ENCODE peak calls at places on chromosome 4, in seven cellular contexts. S, C, Q, O, H, Z and D are unnamed samples. For H3K36me3, the result is how much of the 10 kb centered on the place peaks cover.

GRCh38 chr4:153204247-153205027 is at the start of gene TRIM2:
- DNase-seq in S (peak), C (no peak), Z (no peak), Q (peak), H (peak), O (peak), D (peak)

GRCh38 chr4:106624674-106625073 is 256.1 kb upstream of the GIMD1 start:
- DNase-seq in H (no peak), Z (no peak), Q (no peak), C (no peak), O (no peak), S (no peak), D (no peak)

GRCh38 chr4:6591305-6591704 is 16.3 kb downstream of the MAN2B2 start:
- DNase-seq in Z (no peak), Q (no peak), H (no peak), S (no peak), C (no peak), O (no peak), D (no peak)

GRCh38 chr4:71938776-71939175 is 93.0 kb upstream of the NPFFR2 start:
- DNase-seq in H (no peak), Q (no peak), S (no peak), Z (no peak), O (no peak), C (no peak), D (no peak)

GRCh38 chr4:150609131-150609530 is 27.2 kb downstream of the MAB21L2 start:
- DNase-seq in S (no peak), H (no peak), C (no peak), Q (no peak), O (no peak), Z (no peak), D (no peak)

GRCh38 chr4:174631901-174632758 is 109.8 kb upstream of the HPGD start:
- DNase-seq in O (no peak), Q (no peak), C (no peak), H (peak), S (no peak), Z (no peak), D (no peak)

GRCh38 chr4:114384629-114385028 is 214.0 kb upstream of the UGT8 start:
- DNase-seq in Z (no peak), Q (no peak), C (no peak), S (no peak), H (no peak), O (no peak), D (no peak)

GRCh38 chr4:147318581-147318980 is 162.3 kb upstream of the EDNRA start:
- DNase-seq in H (no peak), Q (no peak), S (no peak), C (no peak), Z (no peak), O (no peak), D (no peak)

GRCh38 chr4:14361084-14361483 is 641.2 kb upstream of the CPEB2 start:
- DNase-seq in H (no peak), S (no peak), Z (no peak), Q (no peak), C (no peak), O (no peak), D (no peak)

GRCh38 chr4:15805583-15806517 is 27.7 kb downstream of the CD38 start:
- DNase-seq in O (no peak), C (peak), Z (no peak), Q (no peak), H (peak), S (no peak), D (no peak)

GRCh38 chr4:168408620-168409019 is 71.7 kb downstream of the DDX60L start:
- DNase-seq in Z (no peak), S (no peak), H (peak), O (peak), C (no peak), Q (peak), D (peak)

GRCh38 chr4:154082760-154083530 is 294.1 kb upstream of the SFRP2 start:
- DNase-seq in Q (no peak), Z (no peak), O (no peak), H (no peak), S (no peak), C (no peak), D (no peak)

GRCh38 chr4:123444298-123444731 is 47.7 kb downstream of the SPRY1 start:
- DNase-seq in C (peak), Q (no peak), S (peak), O (peak), Z (no peak), H (peak), D (no peak)

GRCh38 chr4:185761352-185762235 is 50.4 kb downstream of the SORBS2 start:
- DNase-seq in Z (no peak), O (no peak), Q (no peak), C (no peak), S (no peak), H (peak), D (no peak)

GRCh38 chr4:135124196-135124595 is 922.6 kb upstream of the PABPC4L start:
- DNase-seq in C (no peak), Q (no peak), Z (no peak), S (no peak), H (no peak), O (no peak), D (no peak)

GRCh38 chr4:27068151-27068862 is 207.7 kb downstream of the STIM2 start:
- DNase-seq in H (peak), Q (no peak), S (no peak), Z (no peak), C (no peak), O (no peak), D (peak)

GRCh38 chr4:24704152-24704551 is 91.2 kb upstream of the SOD3 start:
- DNase-seq in Z (no peak), C (no peak), Q (no peak), O (no peak), S (no peak), H (no peak), D (no peak)

GRCh38 chr4:137664416-137664815 is 132.1 kb upstream of the PCDH18 start:
- DNase-seq in C (no peak), Z (no peak), S (no peak), Q (no peak), O (no peak), H (no peak), D (no peak)

GRCh38 chr4:76760214-76760613 is 137.7 kb downstream of the SOWAHB start:
- DNase-seq in Z (no peak), H (no peak), O (no peak), Q (no peak), C (no peak), S (no peak), D (no peak)

GRCh38 chr4:14478504-14478903 is 523.8 kb upstream of the CPEB2 start:
- DNase-seq in C (no peak), Z (no peak), S (no peak), H (no peak), O (no peak), Q (no peak), D (no peak)

GRCh38 chr4:150782921-150783320 is 201.0 kb downstream of the MAB21L2 start:
- DNase-seq in O (no peak), Q (no peak), C (no peak), S (no peak), Z (no peak), H (no peak), D (no peak)

GRCh38 chr4:91028223-91028622 is 901.0 kb downstream of the CCSER1 start:
- DNase-seq in C (no peak), Z (no peak), S (no peak), H (no peak), O (no peak), Q (no peak), D (no peak)
- TF ChIP-seq CTCF in C (no peak), Z (no peak), S (no peak), H (no peak), O (no peak), Q (no peak), D (no peak)

GRCh38 chr4:158170691-158171455 is 2.0 kb downstream of the GASK1B start:
- DNase-seq in H (peak), C (no peak), Q (peak), S (peak), O (peak), Z (no peak), D (peak)
- H3K27ac ChIP-seq in H (peak), C (no peak), Q (peak), S (peak), O (peak), Z (peak), D (peak)

GRCh38 chr4:773214-773613 is 52.7 kb downstream of the CPLX1 start:
- DNase-seq in C (no peak), H (no peak), O (no peak), Z (no peak), Q (no peak), S (no peak), D (no peak)
- H3K36me3 ChIP-seq in C (under half), H (under half), O (under half), Z (half or more), Q (half or more), S (half or more), D (half or more)

DNA sequence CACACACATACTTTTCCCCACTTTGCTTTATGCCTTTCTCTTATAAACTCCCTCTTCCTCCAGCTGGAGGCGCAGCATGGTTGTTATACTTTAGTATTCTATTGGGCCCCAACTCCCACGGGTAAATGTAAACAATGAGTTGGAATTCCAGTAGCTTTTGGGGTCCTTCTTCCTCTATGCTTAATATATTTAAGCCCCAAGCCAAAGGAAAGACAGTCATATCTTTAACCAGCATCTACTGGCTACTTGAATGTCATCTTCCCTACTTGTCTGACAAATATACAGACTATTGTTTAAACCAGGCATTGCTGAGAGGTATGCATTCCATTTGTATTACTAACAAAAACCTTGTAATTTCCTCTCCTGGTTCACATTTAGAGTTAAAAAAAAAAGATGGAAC is 72.9 kb downstream of the WDR19 start:
- DNase-seq in O (no peak), Q (no peak), S (no peak), H (no peak), C (no peak), Z (no peak), D (no peak)
- TF ChIP-seq CTCF in O (no peak), Q (no peak), S (no peak), H (no peak), C (no peak), Z (no peak), D (no peak)

GRCh38 chr4:118718511-118719170 is 33.4 kb downstream of the METTL14 start:
- DNase-seq in S (no peak), O (no peak), H (no peak), C (no peak), Q (no peak), Z (no peak), D (no peak)

GRCh38 chr4:118711047-118711446 is 25.9 kb downstream of the METTL14 start:
- DNase-seq in H (no peak), C (no peak), S (no peak), O (no peak), Q (no peak), Z (no peak), D (no peak)

GRCh38 chr4:118712872-118713271 is 27.7 kb downstream of the METTL14 start:
- DNase-seq in Q (no peak), Z (no peak), H (no peak), O (no peak), S (no peak), C (no peak), D (no peak)

GRCh38 chr4:118716304-118716703 is 31.1 kb downstream of the METTL14 start:
- DNase-seq in Q (no peak), C (no peak), O (no peak), Z (no peak), H (no peak), S (no peak), D (no peak)
- H3K27ac ChIP-seq in Q (no peak), C (no peak), O (no peak), Z (no peak), H (no peak), S (no peak), D (no peak)

DNA sequence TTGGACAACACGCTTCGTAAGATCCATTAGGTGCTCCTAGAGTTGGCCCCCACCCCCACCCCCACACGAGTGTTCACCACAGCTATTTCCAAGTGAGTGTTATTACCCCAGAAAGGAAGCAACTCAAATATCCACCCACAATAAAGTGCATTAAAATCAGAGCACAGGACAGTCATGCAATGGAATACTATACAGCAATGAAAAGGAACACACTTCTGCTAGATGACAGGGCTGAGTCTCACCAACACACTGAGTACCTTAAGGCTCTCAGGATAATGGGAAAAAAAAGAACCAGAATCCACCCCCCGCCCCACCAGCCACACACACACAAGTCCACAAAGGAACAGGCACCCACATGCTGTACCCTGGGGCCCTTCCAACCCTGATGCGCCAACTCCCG is 21.0 kb downstream of the LRPAP1 start:
- DNase-seq in Q (no peak), Z (no peak), S (no peak), C (no peak), H (peak), O (no peak), D (no peak)
- H3K36me3 ChIP-seq in Q (half or more), Z (half or more), S (half or more), C (under half), H (under half), O (under half), D (half or more)

GRCh38 chr4:112517067-112517588 is 1.1 kb upstream of the NEUROG2 start:
- DNase-seq in Q (no peak), O (no peak), Z (no peak), C (no peak), S (no peak), H (no peak), D (no peak)
- TF ChIP-seq CTCF in Q (no peak), O (no peak), Z (no peak), C (no peak), S (no peak), H (no peak), D (no peak)

DNA sequence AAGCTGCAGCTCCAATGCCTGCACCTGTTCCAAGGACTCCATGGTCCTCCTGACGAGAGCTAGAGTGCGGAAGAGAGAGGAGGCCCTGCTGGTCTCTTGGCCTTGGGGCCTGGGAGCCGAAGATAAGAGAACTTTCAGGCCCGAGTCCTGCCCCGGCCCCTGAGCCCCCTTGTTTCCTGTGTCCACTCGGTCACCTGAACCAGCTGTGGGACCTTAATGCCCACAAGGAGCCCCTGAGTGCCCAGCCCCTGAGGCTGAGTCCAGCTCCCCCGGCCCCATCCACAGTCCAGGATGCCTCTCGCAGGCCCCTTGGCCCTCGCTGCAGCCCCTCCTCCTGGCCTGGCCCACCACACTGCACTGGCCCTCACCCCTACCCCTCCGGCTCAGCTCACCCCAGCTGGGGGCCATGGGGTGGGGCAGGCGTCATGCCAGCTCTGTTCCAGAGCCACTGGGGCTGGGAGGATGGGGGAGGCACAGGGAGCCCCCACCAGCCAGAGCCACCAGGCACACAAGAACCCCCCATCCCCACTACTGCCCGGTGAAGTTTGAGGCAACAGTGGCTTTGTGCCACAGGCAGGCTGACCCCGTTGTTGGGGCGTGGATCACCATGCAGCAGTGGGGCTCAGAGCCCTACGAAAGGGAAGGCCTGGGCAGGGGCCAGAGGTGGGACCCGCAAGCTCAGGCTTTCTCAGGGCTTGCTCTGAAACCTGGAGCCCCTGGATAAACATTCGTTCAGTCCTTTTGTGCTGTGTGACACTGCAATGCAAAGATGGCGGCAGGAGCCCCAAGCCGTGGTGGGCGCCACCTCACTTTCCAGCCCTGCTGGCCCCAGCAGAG is 14.1 kb downstream of the NAT8L start:
- DNase-seq in H (no peak), O (peak), Q (no peak), C (no peak), S (peak), Z (no peak), D (no peak)
- H3K27ac ChIP-seq in H (no peak), O (no peak), Q (no peak), C (no peak), S (no peak), Z (no peak), D (no peak)

GRCh38 chr4:56445699-56446098 is 9.6 kb downstream of the PAICS start:
- DNase-seq in H (no peak), O (no peak), C (no peak), Q (no peak), S (no peak), Z (no peak), D (no peak)

GRCh38 chr4:56444719-56445118 is 8.7 kb downstream of the PAICS start:
- DNase-seq in H (no peak), O (no peak), Z (no peak), S (no peak), C (no peak), Q (no peak), D (no peak)

GRCh38 chr4:56448301-56448700 is 12.2 kb downstream of the PAICS start:
- DNase-seq in H (no peak), Z (no peak), C (no peak), S (no peak), O (no peak), Q (no peak), D (no peak)

GRCh38 chr4:56450342-56450741 is 14.3 kb downstream of the PAICS start:
- DNase-seq in H (no peak), O (no peak), C (no peak), S (no peak), Q (no peak), Z (no peak), D (no peak)
- H3K36me3 ChIP-seq in H (under half), O (under half), C (under half), S (under half), Q (half or more), Z (half or more), D (half or more)